ENCODE peak calls at places on chromosomes 4 and X, in seven cellular contexts. U, Y, J, Z, S, X and I are unnamed samples. For H3K9me3, the result is how much of the 10 kb centered on the place peaks cover.

GRCh38 chr4:122577808-122578781 is 42.8 kb downstream of the IL21 start:
- DNase-seq in X (peak), Y (no peak), U (no peak), S (peak), Z (peak), J (peak), I (peak)

GRCh38 chr4:184812651-184813181 is 13.1 kb downstream of the ACSL1 start:
- DNase-seq in X (no peak), S (peak), Z (no peak), J (no peak), U (no peak), Y (no peak), I (no peak)

GRCh38 chrX:17395154-17395553 is 20.2 kb downstream of the NHS start:
- DNase-seq in J (no peak), U (no peak), Y (no peak), Z (no peak), S (no peak), X (no peak), I (no peak)

GRCh38 chr4:168632246-168632832 is 135.5 kb downstream of the PALLD start:
- DNase-seq in Z (no peak), J (no peak), U (no peak), X (peak), Y (peak), S (no peak), I (no peak)

GRCh38 chr4:22345678-22346077 is 170.2 kb downstream of the ADGRA3 start:
- DNase-seq in Z (no peak), S (no peak), X (no peak), U (no peak), J (no peak), Y (no peak), I (no peak)

GRCh38 chr4:78022517-78022916 is 34.6 kb upstream of the FRAS1 start:
- DNase-seq in U (no peak), Z (no peak), J (no peak), Y (no peak), X (no peak), S (no peak), I (no peak)

GRCh38 chr4:179595671-179596410 is 2153.6 kb upstream of the AGA start:
- DNase-seq in X (no peak), J (peak), U (no peak), Z (no peak), S (no peak), Y (peak), I (no peak)

GRCh38 chr4:17646693-17647092 is 32.3 kb downstream of the MED28 start:
- DNase-seq in S (no peak), Z (peak), J (no peak), Y (no peak), X (no peak), U (no peak), I (no peak)

GRCh38 chrX:11257290-11257689 is 35.9 kb upstream of the AMELX start:
- DNase-seq in U (no peak), J (no peak), Z (no peak), Y (no peak), X (no peak), S (no peak), I (no peak)

GRCh38 chrX:55487143-55487542 is 2.5 kb downstream of the USP51 start:
- DNase-seq in Y (no peak), S (no peak), J (no peak), X (no peak), Z (no peak), U (no peak), I (no peak)

GRCh38 chr4:56681158-56681848 is at the start of gene HOPX:
- DNase-seq in Z (peak), X (peak), Y (peak), J (no peak), S (no peak), U (no peak), I (peak)

GRCh38 chrX:45329217-45329616 is 128.5 kb upstream of the DIPK2B start:
- DNase-seq in J (peak), S (no peak), X (no peak), Y (peak), Z (no peak), U (no peak), I (no peak)

GRCh38 chr4:169160825-169161224 is 109.9 kb downstream of the SH3RF1 start:
- DNase-seq in Y (peak), S (no peak), X (peak), J (no peak), Z (no peak), U (no peak), I (no peak)

GRCh38 chr4:83219991-83220360 is 64.6 kb downstream of the COQ2 start:
- DNase-seq in Y (no peak), J (no peak), X (no peak), S (no peak), Z (no peak), U (no peak), I (no peak)

GRCh38 chr4:77310931-77311330 is 153.9 kb downstream of the CCNG2 start:
- DNase-seq in Y (peak), Z (no peak), U (no peak), X (no peak), J (no peak), S (no peak), I (no peak)

GRCh38 chr4:105569014-105569850 is 16.8 kb downstream of the ARHGEF38 start:
- DNase-seq in X (no peak), Y (no peak), J (no peak), U (no peak), Z (no peak), S (no peak), I (no peak)

GRCh38 chrX:100812216-100813158 is 7.7 kb upstream of the CSTF2 start:
- DNase-seq in U (no peak), S (no peak), Z (peak), X (no peak), J (no peak), Y (no peak), I (no peak)

GRCh38 chrX:38654302-38654701 is 93.0 kb downstream of the TSPAN7 start:
- DNase-seq in Y (peak), U (no peak), X (peak), S (peak), Z (no peak), J (peak), I (no peak)

GRCh38 chrX:153413731-153414130 is 2.5 kb downstream of the ZFP92 start:
- DNase-seq in X (no peak), Z (no peak), U (no peak), Y (no peak), S (no peak), J (no peak), I (no peak)

GRCh38 chrX:81286075-81286474 is 84.2 kb downstream of the SH3BGRL start:
- DNase-seq in Y (no peak), S (peak), J (no peak), U (no peak), X (no peak), Z (no peak), I (no peak)

GRCh38 chr4:166198516-166198915 is 325.5 kb downstream of the TLL1 start:
- DNase-seq in S (no peak), Z (no peak), U (no peak), Y (no peak), J (no peak), X (no peak), I (no peak)

GRCh38 chr4:5165419-5166369 is 114.4 kb downstream of the STK32B start:
- DNase-seq in J (no peak), Z (no peak), U (no peak), S (no peak), Y (peak), X (peak), I (no peak)

GRCh38 chr4:150242820-150243458 is 164.7 kb downstream of the DCLK2 start:
- DNase-seq in Z (no peak), J (peak), Y (no peak), U (no peak), X (peak), S (peak), I (no peak)

GRCh38 chr4:9762823-9763475 is 18.5 kb upstream of the DRD5 start:
- DNase-seq in Y (peak), Z (peak), S (peak), U (no peak), J (peak), X (peak), I (peak)

GRCh38 chr4:149145803-149146202 is 669.8 kb downstream of the IQCM start:
- DNase-seq in J (no peak), Z (no peak), X (no peak), Y (peak), U (no peak), S (no peak), I (no peak)

GRCh38 chr4:138242830-138243149 is 641 bp upstream of the SLC7A11 start:
- DNase-seq in J (no peak), Z (no peak), S (no peak), U (no peak), X (no peak), Y (no peak), I (no peak)

GRCh38 chrX:13167444-13168207 is 123.2 kb upstream of the FAM9C start:
- DNase-seq in Y (peak), U (no peak), J (no peak), X (no peak), Z (no peak), S (no peak), I (no peak)

GRCh38 chr4:5040839-5041238 is 10.4 kb upstream of the STK32B start:
- DNase-seq in Z (no peak), Y (no peak), J (no peak), S (no peak), X (no peak), U (no peak), I (no peak)

GRCh38 chrX:22118161-22118830 is 86.2 kb downstream of the PHEX start:
- DNase-seq in S (no peak), Z (no peak), U (no peak), J (no peak), Y (no peak), X (no peak), I (no peak)

GRCh38 chr4:141473952-141474351 is 162.4 kb upstream of the IL15 start:
- DNase-seq in X (no peak), Y (peak), Z (no peak), S (no peak), U (no peak), J (no peak), I (no peak)

GRCh38 chr4:56701644-56702043 is 20.5 kb upstream of the HOPX start:
- DNase-seq in X (peak), U (no peak), Z (no peak), S (no peak), Y (no peak), J (no peak), I (no peak)

GRCh38 chrX:30270639-30271038 is 23.7 kb downstream of the MAGEB1 start:
- DNase-seq in J (no peak), S (no peak), Y (no peak), X (no peak), U (no peak), Z (no peak), I (no peak)

GRCh38 chrX:45824471-45824870 is 623.8 kb upstream of the DIPK2B start:
- DNase-seq in S (peak), J (peak), U (no peak), X (no peak), Z (no peak), Y (peak), I (no peak)

GRCh38 chr4:70838400-70838971 is 1.2 kb downstream of the GRSF1 start:
- DNase-seq in Y (peak), Z (no peak), J (no peak), S (no peak), U (no peak), X (no peak), I (no peak)

GRCh38 chr4:78749972-78750727 is 26.0 kb upstream of the BMP2K start:
- DNase-seq in J (no peak), Z (no peak), Y (no peak), S (no peak), X (no peak), U (no peak), I (no peak)

DNA sequence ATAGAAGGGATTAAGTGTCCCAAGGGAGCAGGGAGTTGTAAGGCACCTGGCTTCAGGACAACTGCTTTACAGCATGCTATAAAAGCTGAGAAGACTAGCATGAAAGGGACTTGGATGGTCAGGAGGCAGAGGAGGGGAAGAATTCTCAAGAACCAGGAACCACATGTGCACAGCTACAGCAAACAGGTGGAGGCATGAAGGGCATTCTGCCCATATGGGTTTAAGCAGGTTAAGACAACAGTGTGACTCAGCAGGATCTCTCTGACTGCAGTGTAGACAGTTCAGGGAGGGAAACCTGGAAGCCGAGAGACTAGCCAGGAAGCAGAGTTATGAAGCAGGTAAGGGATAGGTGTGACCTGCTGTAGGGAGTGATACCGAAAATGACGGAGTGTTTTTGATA is 117.0 kb downstream of the DHRSX start:
- DNase-seq in Z (peak), J (no peak), U (no peak), X (no peak), Y (no peak), S (peak), I (no peak)
- H3K9me3 ChIP-seq in Z (under half), J (under half), U (under half), X (under half), Y (under half), S (under half), I (under half)

DNA sequence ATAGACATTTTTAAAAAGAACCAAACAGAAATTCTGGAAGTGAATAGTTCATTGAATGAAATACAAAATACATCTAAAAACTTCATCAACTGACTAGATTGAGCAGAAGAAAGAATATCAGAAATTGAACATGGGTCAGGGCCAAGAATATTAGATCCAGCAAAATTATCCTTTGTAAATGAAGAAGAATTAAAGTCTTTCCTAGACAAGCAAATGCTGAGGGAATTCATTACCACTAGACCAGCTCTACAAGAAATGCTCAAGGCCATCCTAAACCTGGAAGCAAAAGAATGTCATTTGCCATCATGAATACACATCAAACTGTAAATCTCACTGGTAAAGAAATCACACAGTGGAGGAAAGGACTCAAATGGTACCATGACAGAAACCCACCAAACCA is 72.7 kb upstream of the RPL34 start:
- DNase-seq in Y (no peak), Z (no peak), S (no peak), J (no peak), U (no peak), X (no peak), I (no peak)
- H3K9me3 ChIP-seq in Y (under half), Z (under half), S (under half), J (under half), U (under half), X (under half), I (under half)

DNA sequence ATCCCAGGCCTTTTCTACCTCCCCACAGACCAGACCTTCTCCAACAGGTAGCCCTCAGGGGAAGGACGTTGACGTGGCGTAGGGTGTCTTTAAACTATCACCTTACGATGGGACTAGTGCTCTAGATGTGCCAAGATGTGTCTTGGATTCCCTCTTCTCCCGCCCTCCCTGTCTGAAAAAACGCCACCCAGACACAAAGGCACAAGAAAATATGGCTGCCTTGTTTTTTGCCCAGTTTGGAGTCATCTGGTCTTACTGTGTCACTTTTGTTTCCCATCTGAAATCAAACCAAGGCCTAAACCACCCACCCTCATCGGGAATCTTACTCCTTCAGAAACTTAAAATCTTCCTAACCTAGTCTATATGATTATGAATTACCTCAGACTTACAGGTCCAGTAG is 235.4 kb downstream of the OR13H1 start:
- DNase-seq in X (no peak), J (no peak), Y (no peak), Z (no peak), U (no peak), S (no peak), I (no peak)
- H3K9me3 ChIP-seq in X (under half), J (under half), Y (under half), Z (under half), U (under half), S (under half), I (under half)

DNA sequence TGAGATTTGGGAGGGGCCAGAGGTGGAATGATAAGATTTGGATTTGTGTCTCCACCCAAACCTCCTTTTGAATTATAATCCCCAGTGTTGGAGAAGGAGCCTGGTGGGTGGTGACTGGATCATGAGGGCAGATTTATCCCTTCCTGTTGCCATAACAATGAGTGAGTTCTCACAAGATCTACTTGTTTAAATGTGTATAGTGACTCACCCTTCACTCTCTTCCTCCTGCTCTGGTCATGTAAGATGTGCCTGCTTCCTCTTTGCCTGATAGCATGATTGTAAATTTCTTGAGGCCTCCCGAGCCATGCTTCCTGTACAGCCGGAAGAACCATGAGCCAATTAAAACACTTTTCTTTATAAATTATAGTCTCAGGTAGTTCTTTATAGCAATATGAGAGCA is 348.6 kb downstream of the AR start:
- DNase-seq in U (no peak), Y (no peak), X (no peak), Z (no peak), J (no peak), S (no peak), I (no peak)
- H3K9me3 ChIP-seq in U (under half), Y (under half), X (under half), Z (under half), J (under half), S (under half), I (under half)

DNA sequence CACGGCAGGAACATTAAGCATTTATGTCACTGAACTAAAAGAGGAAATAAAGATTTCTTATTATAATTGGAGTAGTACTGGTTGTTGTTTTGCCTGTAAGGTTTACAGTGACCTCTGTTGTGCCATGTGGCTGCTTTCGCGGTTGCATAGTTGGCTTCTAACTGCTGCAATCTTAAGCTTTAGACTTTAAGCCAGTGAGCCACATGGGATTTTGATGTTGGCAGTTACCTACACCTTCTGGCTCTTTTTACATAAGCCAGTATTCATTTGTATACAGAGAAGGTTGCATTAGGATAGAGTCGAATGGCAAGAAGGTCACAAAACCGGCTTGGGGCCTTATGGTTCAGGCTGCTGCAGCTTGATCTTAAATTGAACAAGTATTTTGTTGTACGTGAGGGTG is 1311.6 kb downstream of the RAPGEF2 start:
- DNase-seq in Z (no peak), U (no peak), Y (no peak), X (no peak), S (no peak), J (no peak), I (no peak)
- H3K9me3 ChIP-seq in Z (under half), U (under half), Y (under half), X (under half), S (under half), J (under half), I (under half)

GRCh38 chr4:187149229-187149628 is 425.6 kb upstream of the FAT1 start:
- DNase-seq in X (no peak), J (no peak), Y (no peak), Z (no peak), S (no peak), U (no peak), I (no peak)
- H3K9me3 ChIP-seq in X (under half), J (under half), Y (under half), Z (under half), S (under half), U (under half), I (under half)

GRCh38 chr4:252065-252601 is 53.1 kb downstream of the ZNF732 start:
- DNase-seq in Z (no peak), S (no peak), X (no peak), U (no peak), J (no peak), Y (no peak), I (no peak)
- H3K9me3 ChIP-seq in Z (half or more), S (under half), X (under half), U (half or more), J (under half), Y (under half), I (under half)